ENCODE peak calls at places on chromosomes 2 and 18, in ten cellular contexts. U is T-helper 2 cell; D is neural crest cell; M is OCI-LY7; G is activated CD8-positive, alpha-beta T cell treated with anti-CD3 and anti-CD28 coated beads for 36 hours; S is cortex of kidney; A is kidney epithelial cell; X is iPS-NIHi11; P is H9; Y is stimulated activated CD8-positive, alpha-beta memory T cell treated with anti-CD3 and anti-CD28 coated beads, Interleukin-4, amount 100 ng/mL, for 1 hour. K is an unnamed sample.

GRCh38 chr2:147173186-147173575 is 671.6 kb upstream of the ACVR2A start:
- DNase-seq in U (no peak), D (no peak), M (no peak), G (no peak), S (no peak), A (peak), X (no peak), P (no peak), Y (no peak), K (no peak)

GRCh38 chr2:96584017-96584416 is 47.5 kb downstream of the ARID5A start:
- DNase-seq in U (no peak), D (no peak), M (no peak), G (no peak), S (no peak), A (no peak), X (no peak), P (no peak), Y (no peak), K (no peak)

GRCh38 chr2:6510547-6510946 is 355.2 kb downstream of the CMPK2 start:
- DNase-seq in U (no peak), D (no peak), M (no peak), G (no peak), S (no peak), A (no peak), X (no peak), P (no peak), Y (no peak), K (no peak)

GRCh38 chr18:27808678-27809077 is 368.3 kb downstream of the CDH2 start:
- DNase-seq in U (no peak), D (no peak), M (no peak), G (no peak), S (no peak), A (peak), X (no peak), P (no peak), Y (no peak), K (no peak)

GRCh38 chr2:73836141-73836943 is 7.6 kb downstream of the STAMBP start:
- DNase-seq in U (no peak), D (no peak), M (no peak), G (no peak), S (no peak), A (no peak), X (no peak), P (no peak), Y (no peak), K (no peak)

GRCh38 chr2:118539290-118539689 is 308.2 kb downstream of the EN1 start:
- DNase-seq in U (no peak), D (no peak), M (peak), G (peak), S (no peak), A (no peak), X (peak), P (peak), Y (no peak), K (no peak)

GRCh38 chr2:109009920-109010610 is 21.0 kb upstream of the EDAR start:
- DNase-seq in U (no peak), D (no peak), M (no peak), G (no peak), S (no peak), A (no peak), X (no peak), P (no peak), Y (no peak), K (no peak)

GRCh38 chr2:120546865-120547390 is 188.7 kb upstream of the GLI2 start:
- DNase-seq in U (no peak), D (no peak), M (no peak), G (no peak), S (no peak), A (no peak), X (no peak), P (no peak), Y (no peak), K (no peak)

GRCh38 chr2:460861-461260 is 173.0 kb upstream of the ALKAL2 start:
- DNase-seq in U (no peak), D (no peak), M (no peak), G (peak), S (no peak), A (no peak), X (no peak), P (peak), Y (peak), K (no peak)

GRCh38 chr2:174836345-174836999 is 72.2 kb upstream of the CHRNA1 start:
- DNase-seq in U (no peak), D (no peak), M (no peak), G (no peak), S (no peak), A (peak), X (no peak), P (no peak), Y (no peak), K (no peak)

GRCh38 chr2:237540823-237541222 is 25.6 kb upstream of the PRLH start:
- DNase-seq in U (no peak), D (no peak), M (no peak), G (no peak), S (no peak), A (no peak), X (no peak), P (no peak), Y (no peak), K (no peak)

GRCh38 chr2:120572226-120572625 is 163.4 kb upstream of the GLI2 start:
- DNase-seq in U (no peak), D (no peak), M (no peak), G (no peak), S (no peak), A (no peak), X (no peak), P (no peak), Y (no peak), K (no peak)